ENCODE peak calls at places on chromosomes 2 and 18, in eight cellular contexts. One of them, this sample, is unnamed. For H3K9me3, the result is how much of the 10 kb centered on the place peaks cover.

GRCh38 chr2:173690349-173690748 is 274.8 kb downstream of the SP3 start:
- DNase-seq in CD8-positive, alpha-beta memory T cell: no peak
- DNase-seq in transverse colon: no peak
- DNase-seq in aorta: no peak
- DNase-seq in SJCRH30: no peak
- DNase-seq in endothelial cell of umbilical vein: no peak
- DNase-seq in Peyer's patch: no peak
- DNase-seq in neural progenitor cell: no peak
- DNase-seq in this sample: no peak

GRCh38 chr18:13558132-13558531 is 168.2 kb downstream of the FAM210A start:
- DNase-seq in CD8-positive, alpha-beta memory T cell: no peak
- DNase-seq in aorta: no peak
- DNase-seq in transverse colon: no peak
- DNase-seq in neural progenitor cell: peak
- DNase-seq in endothelial cell of umbilical vein: peak
- DNase-seq in SJCRH30: peak
- DNase-seq in Peyer's patch: no peak
- DNase-seq in this sample: no peak

GRCh38 chr2:157903626-157904025 is 27.5 kb upstream of the ACVR1 start:
- DNase-seq in CD8-positive, alpha-beta memory T cell: no peak
- DNase-seq in aorta: no peak
- DNase-seq in SJCRH30: no peak
- DNase-seq in endothelial cell of umbilical vein: no peak
- DNase-seq in neural progenitor cell: no peak
- DNase-seq in Peyer's patch: no peak
- DNase-seq in transverse colon: no peak
- DNase-seq in this sample: no peak

GRCh38 chr2:85786865-85787264 is 33.1 kb downstream of the ATOH8 start:
- DNase-seq in neural progenitor cell: no peak
- DNase-seq in aorta: peak
- DNase-seq in CD8-positive, alpha-beta memory T cell: no peak
- DNase-seq in Peyer's patch: peak
- DNase-seq in endothelial cell of umbilical vein: no peak
- DNase-seq in SJCRH30: no peak
- DNase-seq in transverse colon: no peak
- DNase-seq in this sample: no peak

GRCh38 chr2:122481717-122482116 is 726.3 kb downstream of the TSN start:
- DNase-seq in neural progenitor cell: peak
- DNase-seq in endothelial cell of umbilical vein: no peak
- DNase-seq in CD8-positive, alpha-beta memory T cell: no peak
- DNase-seq in SJCRH30: no peak
- DNase-seq in transverse colon: no peak
- DNase-seq in Peyer's patch: no peak
- DNase-seq in aorta: no peak
- DNase-seq in this sample: no peak

GRCh38 chr2:205763708-205764501 is 81.6 kb downstream of the NRP2 start:
- DNase-seq in aorta: peak
- DNase-seq in neural progenitor cell: peak
- DNase-seq in CD8-positive, alpha-beta memory T cell: no peak
- DNase-seq in SJCRH30: no peak
- DNase-seq in Peyer's patch: peak
- DNase-seq in endothelial cell of umbilical vein: peak
- DNase-seq in transverse colon: peak
- DNase-seq in this sample: no peak

GRCh38 chr18:63155169-63155852 is 164.3 kb downstream of the BCL2 start:
- DNase-seq in neural progenitor cell: peak
- DNase-seq in CD8-positive, alpha-beta memory T cell: peak
- DNase-seq in Peyer's patch: peak
- DNase-seq in endothelial cell of umbilical vein: peak
- DNase-seq in SJCRH30: peak
- DNase-seq in aorta: peak
- DNase-seq in transverse colon: peak
- DNase-seq in this sample: peak

GRCh38 chr2:146591907-146592306 is 1252.9 kb upstream of the ACVR2A start:
- DNase-seq in Peyer's patch: no peak
- DNase-seq in CD8-positive, alpha-beta memory T cell: no peak
- DNase-seq in endothelial cell of umbilical vein: no peak
- DNase-seq in neural progenitor cell: no peak
- DNase-seq in aorta: no peak
- DNase-seq in SJCRH30: no peak
- DNase-seq in transverse colon: no peak
- DNase-seq in this sample: no peak

GRCh38 chr2:20225294-20226151 is 593 bp upstream of the SDC1 start:
- DNase-seq in transverse colon: peak
- DNase-seq in neural progenitor cell: peak
- DNase-seq in Peyer's patch: peak
- DNase-seq in endothelial cell of umbilical vein: peak
- DNase-seq in CD8-positive, alpha-beta memory T cell: no peak
- DNase-seq in SJCRH30: peak
- DNase-seq in aorta: no peak
- DNase-seq in this sample: no peak

GRCh38 chr2:27588308-27588707 is 5.5 kb downstream of the ZNF512 start:
- DNase-seq in SJCRH30: no peak
- DNase-seq in neural progenitor cell: no peak
- DNase-seq in Peyer's patch: no peak
- DNase-seq in CD8-positive, alpha-beta memory T cell: no peak
- DNase-seq in endothelial cell of umbilical vein: no peak
- DNase-seq in transverse colon: no peak
- DNase-seq in aorta: no peak
- DNase-seq in this sample: no peak
- H3K9me3 ChIP-seq in SJCRH30: under half
- H3K9me3 ChIP-seq in neural progenitor cell: under half
- H3K9me3 ChIP-seq in Peyer's patch: under half
- H3K9me3 ChIP-seq in CD8-positive, alpha-beta memory T cell: under half
- H3K9me3 ChIP-seq in endothelial cell of umbilical vein: under half
- H3K9me3 ChIP-seq in transverse colon: under half
- H3K9me3 ChIP-seq in aorta: under half
- H3K9me3 ChIP-seq in this sample: under half

GRCh38 chr18:64333584-64333983 is 184.7 kb upstream of the LINC00305 start:
- DNase-seq in CD8-positive, alpha-beta memory T cell: no peak
- DNase-seq in neural progenitor cell: no peak
- DNase-seq in transverse colon: no peak
- DNase-seq in Peyer's patch: no peak
- DNase-seq in SJCRH30: no peak
- DNase-seq in aorta: no peak
- DNase-seq in endothelial cell of umbilical vein: peak
- DNase-seq in this sample: no peak

GRCh38 chr18:64332851-64333250 is 184.0 kb upstream of the LINC00305 start:
- DNase-seq in aorta: no peak
- DNase-seq in SJCRH30: no peak
- DNase-seq in neural progenitor cell: no peak
- DNase-seq in Peyer's patch: no peak
- DNase-seq in endothelial cell of umbilical vein: peak
- DNase-seq in transverse colon: no peak
- DNase-seq in CD8-positive, alpha-beta memory T cell: no peak
- DNase-seq in this sample: no peak

GRCh38 chr18:64330161-64330560 is 181.3 kb upstream of the LINC00305 start:
- DNase-seq in CD8-positive, alpha-beta memory T cell: no peak
- DNase-seq in endothelial cell of umbilical vein: peak
- DNase-seq in transverse colon: no peak
- DNase-seq in neural progenitor cell: peak
- DNase-seq in SJCRH30: no peak
- DNase-seq in aorta: no peak
- DNase-seq in Peyer's patch: no peak
- DNase-seq in this sample: no peak

GRCh38 chr18:64330976-64331375 is 182.1 kb upstream of the LINC00305 start:
- DNase-seq in SJCRH30: no peak
- DNase-seq in neural progenitor cell: no peak
- DNase-seq in Peyer's patch: no peak
- DNase-seq in transverse colon: no peak
- DNase-seq in endothelial cell of umbilical vein: no peak
- DNase-seq in aorta: no peak
- DNase-seq in CD8-positive, alpha-beta memory T cell: no peak
- DNase-seq in this sample: no peak

GRCh38 chr18:64331419-64331818 is 182.5 kb upstream of the LINC00305 start:
- DNase-seq in aorta: no peak
- DNase-seq in SJCRH30: no peak
- DNase-seq in endothelial cell of umbilical vein: no peak
- DNase-seq in neural progenitor cell: no peak
- DNase-seq in transverse colon: no peak
- DNase-seq in Peyer's patch: no peak
- DNase-seq in CD8-positive, alpha-beta memory T cell: no peak
- DNase-seq in this sample: no peak
- H3K9me3 ChIP-seq in aorta: under half
- H3K9me3 ChIP-seq in SJCRH30: under half
- H3K9me3 ChIP-seq in endothelial cell of umbilical vein: under half
- H3K9me3 ChIP-seq in neural progenitor cell: under half
- H3K9me3 ChIP-seq in transverse colon: under half
- H3K9me3 ChIP-seq in Peyer's patch: under half
- H3K9me3 ChIP-seq in CD8-positive, alpha-beta memory T cell: under half
- H3K9me3 ChIP-seq in this sample: under half

DNA sequence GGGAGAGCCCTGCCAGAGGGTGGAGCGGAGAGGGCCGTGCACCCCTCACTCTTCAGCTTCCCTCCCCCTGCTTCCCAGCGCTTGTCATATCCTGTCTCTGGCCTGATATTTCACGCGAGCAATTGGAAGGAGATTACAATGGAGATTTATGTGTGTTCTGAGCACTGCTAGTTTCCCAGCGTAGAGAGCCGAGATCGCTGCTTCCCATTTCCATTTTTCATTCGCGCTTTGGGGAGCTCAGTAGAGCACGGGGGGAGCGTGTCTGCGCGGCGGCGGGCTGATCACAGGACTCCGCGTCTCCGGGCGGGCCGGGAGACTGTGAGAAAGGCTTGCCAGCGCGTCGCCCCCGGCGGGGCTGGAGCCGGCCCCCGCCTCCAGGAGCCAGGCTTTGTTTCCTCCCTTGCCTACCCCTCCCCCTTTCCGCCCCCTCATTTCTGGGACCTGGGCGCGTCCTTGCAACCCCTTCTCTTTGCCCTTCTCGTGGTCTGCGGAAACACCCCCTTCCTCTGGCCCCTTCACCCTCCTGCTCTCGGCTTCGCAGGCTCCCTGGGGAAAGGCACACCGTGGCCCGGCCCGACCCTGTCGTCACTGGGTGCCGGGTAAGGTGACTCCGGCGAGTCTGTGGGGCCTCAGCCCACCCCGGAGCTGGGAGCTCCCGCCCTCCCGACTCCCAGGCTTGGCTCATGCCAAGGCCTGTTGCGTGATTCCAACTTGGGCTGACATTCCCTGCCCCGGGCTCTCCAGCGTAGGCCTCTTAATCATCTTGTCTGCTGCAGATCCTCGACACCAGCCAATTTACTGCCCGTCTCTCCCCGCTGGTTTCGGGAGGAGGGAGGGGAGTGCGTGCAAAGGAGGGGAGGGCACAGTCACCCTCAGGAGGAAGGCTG is 5.8 kb downstream of the DLX2 start:
- DNase-seq in Peyer's patch: peak
- DNase-seq in endothelial cell of umbilical vein: peak
- DNase-seq in neural progenitor cell: peak
- DNase-seq in CD8-positive, alpha-beta memory T cell: no peak
- DNase-seq in SJCRH30: peak
- DNase-seq in transverse colon: no peak
- DNase-seq in aorta: no peak
- DNase-seq in this sample: no peak
- H3K9me3 ChIP-seq in Peyer's patch: under half
- H3K9me3 ChIP-seq in endothelial cell of umbilical vein: under half
- H3K9me3 ChIP-seq in neural progenitor cell: under half
- H3K9me3 ChIP-seq in CD8-positive, alpha-beta memory T cell: under half
- H3K9me3 ChIP-seq in SJCRH30: under half
- H3K9me3 ChIP-seq in transverse colon: under half
- H3K9me3 ChIP-seq in aorta: under half
- H3K9me3 ChIP-seq in this sample: under half

GRCh38 chr18:14925281-14925709 is 177.3 kb downstream of the ANKRD30B start:
- DNase-seq in transverse colon: no peak
- DNase-seq in aorta: no peak
- DNase-seq in neural progenitor cell: no peak
- DNase-seq in Peyer's patch: no peak
- DNase-seq in endothelial cell of umbilical vein: no peak
- DNase-seq in SJCRH30: no peak
- DNase-seq in CD8-positive, alpha-beta memory T cell: no peak
- DNase-seq in this sample: no peak

GRCh38 chr18:14921547-14921946 is 173.6 kb downstream of the ANKRD30B start:
- DNase-seq in transverse colon: peak
- DNase-seq in SJCRH30: no peak
- DNase-seq in neural progenitor cell: no peak
- DNase-seq in endothelial cell of umbilical vein: no peak
- DNase-seq in CD8-positive, alpha-beta memory T cell: no peak
- DNase-seq in Peyer's patch: no peak
- DNase-seq in aorta: no peak
- DNase-seq in this sample: no peak

GRCh38 chr18:14922031-14922430 is 174.1 kb downstream of the ANKRD30B start:
- DNase-seq in aorta: no peak
- DNase-seq in CD8-positive, alpha-beta memory T cell: no peak
- DNase-seq in neural progenitor cell: no peak
- DNase-seq in Peyer's patch: no peak
- DNase-seq in transverse colon: no peak
- DNase-seq in endothelial cell of umbilical vein: no peak
- DNase-seq in SJCRH30: no peak
- DNase-seq in this sample: no peak

GRCh38 chr18:14922965-14923565 is 175.1 kb downstream of the ANKRD30B start:
- DNase-seq in neural progenitor cell: no peak
- DNase-seq in aorta: no peak
- DNase-seq in transverse colon: no peak
- DNase-seq in CD8-positive, alpha-beta memory T cell: no peak
- DNase-seq in Peyer's patch: no peak
- DNase-seq in SJCRH30: no peak
- DNase-seq in endothelial cell of umbilical vein: no peak
- DNase-seq in this sample: no peak

GRCh38 chr18:14924226-14924625 is 176.3 kb downstream of the ANKRD30B start:
- DNase-seq in Peyer's patch: no peak
- DNase-seq in aorta: no peak
- DNase-seq in neural progenitor cell: no peak
- DNase-seq in SJCRH30: no peak
- DNase-seq in CD8-positive, alpha-beta memory T cell: no peak
- DNase-seq in transverse colon: no peak
- DNase-seq in endothelial cell of umbilical vein: no peak
- DNase-seq in this sample: no peak
- H3K9me3 ChIP-seq in Peyer's patch: under half
- H3K9me3 ChIP-seq in aorta: under half
- H3K9me3 ChIP-seq in neural progenitor cell: under half
- H3K9me3 ChIP-seq in SJCRH30: under half
- H3K9me3 ChIP-seq in CD8-positive, alpha-beta memory T cell: under half
- H3K9me3 ChIP-seq in transverse colon: under half
- H3K9me3 ChIP-seq in endothelial cell of umbilical vein: under half
- H3K9me3 ChIP-seq in this sample: under half

GRCh38 chr2:6310910-6311215 is 554.8 kb downstream of the CMPK2 start:
- DNase-seq in neural progenitor cell: no peak
- DNase-seq in Peyer's patch: no peak
- DNase-seq in CD8-positive, alpha-beta memory T cell: no peak
- DNase-seq in aorta: no peak
- DNase-seq in transverse colon: no peak
- DNase-seq in SJCRH30: no peak
- DNase-seq in endothelial cell of umbilical vein: no peak
- DNase-seq in this sample: no peak

GRCh38 chr2:6310186-6310909 is 555.4 kb downstream of the CMPK2 start:
- DNase-seq in Peyer's patch: no peak
- DNase-seq in CD8-positive, alpha-beta memory T cell: no peak
- DNase-seq in transverse colon: no peak
- DNase-seq in SJCRH30: peak
- DNase-seq in neural progenitor cell: no peak
- DNase-seq in aorta: no peak
- DNase-seq in endothelial cell of umbilical vein: no peak
- DNase-seq in this sample: no peak

GRCh38 chr2:6312377-6312776 is 553.3 kb downstream of the CMPK2 start:
- DNase-seq in aorta: no peak
- DNase-seq in neural progenitor cell: no peak
- DNase-seq in transverse colon: no peak
- DNase-seq in SJCRH30: no peak
- DNase-seq in Peyer's patch: no peak
- DNase-seq in CD8-positive, alpha-beta memory T cell: no peak
- DNase-seq in endothelial cell of umbilical vein: no peak
- DNase-seq in this sample: no peak

GRCh38 chr2:6309415-6310185 is 556.1 kb downstream of the CMPK2 start:
- DNase-seq in endothelial cell of umbilical vein: no peak
- DNase-seq in neural progenitor cell: no peak
- DNase-seq in transverse colon: no peak
- DNase-seq in SJCRH30: no peak
- DNase-seq in aorta: no peak
- DNase-seq in Peyer's patch: no peak
- DNase-seq in CD8-positive, alpha-beta memory T cell: no peak
- DNase-seq in this sample: no peak

GRCh38 chr2:6308986-6309385 is 556.7 kb downstream of the CMPK2 start:
- DNase-seq in aorta: no peak
- DNase-seq in Peyer's patch: no peak
- DNase-seq in transverse colon: no peak
- DNase-seq in CD8-positive, alpha-beta memory T cell: no peak
- DNase-seq in neural progenitor cell: no peak
- DNase-seq in SJCRH30: no peak
- DNase-seq in endothelial cell of umbilical vein: no peak
- DNase-seq in this sample: no peak
- H3K9me3 ChIP-seq in aorta: under half
- H3K9me3 ChIP-seq in Peyer's patch: under half
- H3K9me3 ChIP-seq in transverse colon: under half
- H3K9me3 ChIP-seq in CD8-positive, alpha-beta memory T cell: under half
- H3K9me3 ChIP-seq in neural progenitor cell: under half
- H3K9me3 ChIP-seq in SJCRH30: under half
- H3K9me3 ChIP-seq in endothelial cell of umbilical vein: under half
- H3K9me3 ChIP-seq in this sample: under half

This sample was measured in T-helper 17 cell.